ENCODE peak calls at places on chromosomes 2 and 18, in five cellular contexts. One of them, this sample, is unnamed.

GRCh38 chr2:86383844-86384243 is 46.4 kb upstream of the REEP1 start:
- DNase-seq in aorta: no peak
- DNase-seq in tibial nerve: no peak
- DNase-seq in naive thymus-derived CD4-positive, alpha-beta T cell: no peak
- DNase-seq in tibial artery: no peak
- DNase-seq in this sample: no peak

GRCh38 chr2:221088506-221088905 is 483.6 kb downstream of the EPHA4 start:
- DNase-seq in aorta: no peak
- DNase-seq in tibial nerve: no peak
- DNase-seq in naive thymus-derived CD4-positive, alpha-beta T cell: no peak
- DNase-seq in tibial artery: no peak
- DNase-seq in this sample: no peak

GRCh38 chr2:38959938-38960608 is 70.4 kb downstream of the ARHGEF33 start:
- DNase-seq in aorta: peak; percentile 92
- DNase-seq in tibial nerve: peak; percentile 53
- DNase-seq in naive thymus-derived CD4-positive, alpha-beta T cell: peak; percentile 51
- DNase-seq in tibial artery: peak; percentile 81
- DNase-seq in this sample: no peak

GRCh38 chr2:74414913-74415761 is 6.3 kb downstream of the C2orf81 start:
- DNase-seq in aorta: peak; percentile 87
- DNase-seq in tibial nerve: peak; percentile 42
- DNase-seq in naive thymus-derived CD4-positive, alpha-beta T cell: peak; percentile 14
- DNase-seq in tibial artery: peak; percentile 77
- DNase-seq in this sample: no peak

GRCh38 chr2:29920631-29921559 is 491 bp downstream of the ALK start:
- DNase-seq in aorta: peak; percentile 73
- DNase-seq in tibial nerve: no peak
- DNase-seq in naive thymus-derived CD4-positive, alpha-beta T cell: no peak
- DNase-seq in tibial artery: no peak
- DNase-seq in this sample: no peak

GRCh38 chr2:223724831-223725230 is 112.6 kb downstream of the AP1S3 start:
- DNase-seq in aorta: no peak
- DNase-seq in tibial nerve: no peak
- DNase-seq in naive thymus-derived CD4-positive, alpha-beta T cell: no peak
- DNase-seq in tibial artery: no peak
- DNase-seq in this sample: no peak

GRCh38 chr2:21103274-21103891 is 20.4 kb upstream of the TDRD15 start:
- DNase-seq in aorta: no peak
- DNase-seq in tibial nerve: no peak
- DNase-seq in naive thymus-derived CD4-positive, alpha-beta T cell: no peak
- DNase-seq in tibial artery: no peak
- DNase-seq in this sample: no peak

GRCh38 chr2:137929504-137929886 is 34.8 kb upstream of the HNMT start:
- DNase-seq in aorta: no peak
- DNase-seq in tibial nerve: no peak
- DNase-seq in naive thymus-derived CD4-positive, alpha-beta T cell: no peak
- DNase-seq in tibial artery: no peak
- DNase-seq in this sample: no peak

GRCh38 chr2:173126819-173127218 is 51.2 kb downstream of the MAP3K20 start:
- DNase-seq in aorta: no peak
- DNase-seq in tibial nerve: no peak
- DNase-seq in naive thymus-derived CD4-positive, alpha-beta T cell: no peak
- DNase-seq in tibial artery: no peak
- DNase-seq in this sample: no peak

GRCh38 chr2:40281021-40281940 is 170.6 kb downstream of the SLC8A1 start:
- DNase-seq in aorta: no peak
- DNase-seq in tibial nerve: no peak
- DNase-seq in naive thymus-derived CD4-positive, alpha-beta T cell: no peak
- DNase-seq in tibial artery: peak; percentile 71
- DNase-seq in this sample: no peak

GRCh38 chr2:11387100-11387390 is 42.6 kb upstream of the ROCK2 start:
- DNase-seq in aorta: no peak
- DNase-seq in tibial nerve: no peak
- DNase-seq in naive thymus-derived CD4-positive, alpha-beta T cell: no peak
- DNase-seq in tibial artery: no peak
- DNase-seq in this sample: no peak

GRCh38 chr2:14967739-14968138 is 335.2 kb downstream of the LRATD1 start:
- DNase-seq in aorta: no peak
- DNase-seq in tibial nerve: no peak
- DNase-seq in naive thymus-derived CD4-positive, alpha-beta T cell: no peak
- DNase-seq in tibial artery: no peak
- DNase-seq in this sample: peak; percentile 22

GRCh38 chr2:169046440-169047151 is 15.5 kb upstream of the ABCB11 start:
- DNase-seq in aorta: no peak
- DNase-seq in tibial nerve: no peak
- DNase-seq in naive thymus-derived CD4-positive, alpha-beta T cell: no peak
- DNase-seq in tibial artery: no peak
- DNase-seq in this sample: no peak

GRCh38 chr2:39568561-39569006 is 97.1 kb upstream of the TMEM178A start:
- DNase-seq in aorta: no peak
- DNase-seq in tibial nerve: no peak
- DNase-seq in naive thymus-derived CD4-positive, alpha-beta T cell: no peak
- DNase-seq in tibial artery: no peak
- DNase-seq in this sample: no peak

GRCh38 chr2:47147011-47147410 is 8.1 kb downstream of the STPG4 start:
- DNase-seq in aorta: no peak
- DNase-seq in tibial nerve: no peak
- DNase-seq in naive thymus-derived CD4-positive, alpha-beta T cell: no peak
- DNase-seq in tibial artery: no peak
- DNase-seq in this sample: no peak

GRCh38 chr18:78778651-78779050 is 201.0 kb upstream of the SALL3 start:
- DNase-seq in aorta: peak; percentile 33
- DNase-seq in tibial nerve: no peak
- DNase-seq in naive thymus-derived CD4-positive, alpha-beta T cell: no peak
- DNase-seq in tibial artery: no peak
- DNase-seq in this sample: no peak

GRCh38 chr2:160324161-160324768 is 124.2 kb upstream of the ITGB6 start:
- DNase-seq in aorta: peak; percentile 81
- DNase-seq in tibial nerve: peak; percentile 36
- DNase-seq in naive thymus-derived CD4-positive, alpha-beta T cell: peak; percentile 21
- DNase-seq in tibial artery: peak; percentile 70
- DNase-seq in this sample: peak; percentile 55

GRCh38 chr18:657998-658946 is 819 bp downstream of the TYMS start:
- DNase-seq in aorta: peak; percentile 92
- DNase-seq in tibial nerve: peak; percentile 56
- DNase-seq in naive thymus-derived CD4-positive, alpha-beta T cell: no peak
- DNase-seq in tibial artery: peak; percentile 85
- DNase-seq in this sample: peak; percentile 95

GRCh38 chr2:207449673-207450072 is 80.1 kb upstream of the CREB1 start:
- DNase-seq in aorta: no peak
- DNase-seq in tibial nerve: no peak
- DNase-seq in naive thymus-derived CD4-positive, alpha-beta T cell: no peak
- DNase-seq in tibial artery: no peak
- DNase-seq in this sample: no peak

GRCh38 chr2:176592230-176592629 is 323.0 kb downstream of the MTX2 start:
- DNase-seq in aorta: no peak
- DNase-seq in tibial nerve: no peak
- DNase-seq in naive thymus-derived CD4-positive, alpha-beta T cell: no peak
- DNase-seq in tibial artery: no peak
- DNase-seq in this sample: no peak

GRCh38 chr18:74427442-74428112 is 29.5 kb downstream of the DIPK1C start:
- DNase-seq in aorta: no peak
- DNase-seq in tibial nerve: no peak
- DNase-seq in naive thymus-derived CD4-positive, alpha-beta T cell: no peak
- DNase-seq in tibial artery: no peak
- DNase-seq in this sample: no peak

GRCh38 chr18:74420926-74421325 is 36.2 kb downstream of the DIPK1C start:
- DNase-seq in aorta: no peak
- DNase-seq in tibial nerve: no peak
- DNase-seq in naive thymus-derived CD4-positive, alpha-beta T cell: no peak
- DNase-seq in tibial artery: no peak
- DNase-seq in this sample: no peak

GRCh38 chr18:74430231-74430630 is 26.9 kb downstream of the DIPK1C start:
- DNase-seq in aorta: no peak
- DNase-seq in tibial nerve: no peak
- DNase-seq in naive thymus-derived CD4-positive, alpha-beta T cell: no peak
- DNase-seq in tibial artery: no peak
- DNase-seq in this sample: no peak

GRCh38 chr18:74425161-74425560 is 31.9 kb downstream of the DIPK1C start:
- DNase-seq in aorta: no peak
- DNase-seq in tibial nerve: no peak
- DNase-seq in naive thymus-derived CD4-positive, alpha-beta T cell: no peak
- DNase-seq in tibial artery: no peak
- DNase-seq in this sample: no peak

DNA sequence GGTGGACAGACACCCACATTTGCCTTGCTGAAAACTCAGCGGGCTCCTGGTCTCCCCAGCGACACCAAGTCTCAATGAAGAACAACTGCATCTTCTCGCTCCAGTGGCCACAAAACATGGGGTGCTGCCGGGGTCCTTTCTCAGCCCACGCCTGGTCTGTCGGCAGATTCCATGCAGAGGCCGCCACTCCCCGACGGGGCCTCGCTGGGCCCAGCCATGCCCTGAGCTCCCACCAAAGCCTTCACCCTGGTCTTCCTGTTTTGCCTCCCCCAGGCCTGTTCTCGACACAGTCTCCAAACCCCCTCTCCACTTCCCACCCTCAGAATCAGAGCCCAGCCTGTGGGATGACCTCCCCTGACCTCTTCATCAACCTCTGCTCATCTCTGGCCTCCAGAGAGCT is 31.2 kb downstream of the DIPK1C start:
- DNase-seq in aorta: no peak
- DNase-seq in tibial nerve: no peak
- DNase-seq in naive thymus-derived CD4-positive, alpha-beta T cell: no peak
- DNase-seq in tibial artery: no peak
- DNase-seq in this sample: no peak
- H3K27me3 ChIP-seq in aorta: no peaks in the 10 kb centered on the region
- H3K27me3 ChIP-seq in tibial nerve: no peaks in the 10 kb centered on the region
- H3K27me3 ChIP-seq in naive thymus-derived CD4-positive, alpha-beta T cell: no peaks in the 10 kb centered on the region
- H3K27me3 ChIP-seq in tibial artery: no peaks in the 10 kb centered on the region
- H3K27me3 ChIP-seq in this sample: no peaks in the 10 kb centered on the region

DNA sequence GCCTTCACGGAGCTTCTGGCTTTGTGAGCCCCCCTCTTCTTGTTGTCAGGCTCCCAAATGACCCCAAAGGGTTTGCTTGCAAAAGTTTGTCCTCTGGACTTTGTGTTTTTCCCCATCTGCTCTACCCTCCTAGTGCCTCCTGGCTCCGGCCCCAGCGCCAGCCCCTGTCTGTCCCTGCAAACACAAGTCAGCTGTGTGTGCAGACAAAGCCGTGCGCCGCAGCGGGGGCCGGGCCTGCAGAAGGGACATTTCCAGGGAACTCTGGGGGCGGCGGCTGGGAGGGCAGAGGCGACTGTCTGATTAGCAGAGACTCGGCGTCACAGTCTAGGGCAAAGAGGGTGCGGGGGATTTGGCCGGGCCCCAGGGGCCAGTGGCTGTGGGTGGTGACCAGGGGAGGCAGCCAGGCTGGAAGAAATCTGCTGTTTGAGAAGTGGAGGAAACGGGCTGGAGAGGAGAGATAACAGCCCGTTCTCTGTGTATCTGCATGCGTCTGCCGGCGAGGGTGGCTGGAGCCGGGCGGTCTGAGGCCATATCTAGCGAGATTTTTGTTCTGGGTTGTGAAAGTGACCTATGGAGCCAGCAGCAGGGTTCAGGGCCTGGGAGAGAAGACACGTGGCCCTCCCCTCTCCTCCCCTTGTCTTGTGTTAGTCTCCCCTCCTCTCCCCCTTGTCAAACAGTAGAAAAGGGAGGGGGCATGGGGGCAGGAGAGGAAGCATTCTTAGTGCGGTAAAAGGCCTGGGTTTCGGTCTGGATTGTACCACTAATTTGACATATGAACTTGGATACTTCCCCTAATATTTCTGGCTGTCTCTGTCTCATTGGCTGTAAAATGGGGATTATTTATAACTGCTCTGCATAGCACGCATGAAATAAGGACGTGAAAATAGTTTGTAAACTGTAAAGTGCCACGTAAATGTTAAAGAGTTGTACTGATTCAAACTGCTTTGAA is 169.4 kb downstream of the SMAD7 start:
- DNase-seq in aorta: peak; percentile 95
- DNase-seq in tibial nerve: peak; percentile 58
- DNase-seq in naive thymus-derived CD4-positive, alpha-beta T cell: no peak
- DNase-seq in tibial artery: peak; percentile 99
- DNase-seq in this sample: no peak
- H3K4me3 ChIP-seq in aorta: no peak overlapping the region
- H3K4me3 ChIP-seq in tibial nerve: no peak overlapping the region
- H3K4me3 ChIP-seq in naive thymus-derived CD4-positive, alpha-beta T cell: no peak overlapping the region
- H3K4me3 ChIP-seq in tibial artery: peak overlapping the region; percentile 8
- H3K4me3 ChIP-seq in this sample: no peak overlapping the region

GRCh38 chr2:61177727-61178549 is 15.9 kb downstream of the C2orf74 start:
- DNase-seq in aorta: no peak
- DNase-seq in tibial nerve: no peak
- DNase-seq in naive thymus-derived CD4-positive, alpha-beta T cell: peak; percentile 48
- DNase-seq in tibial artery: peak; percentile 77
- DNase-seq in this sample: no peak

GRCh38 chr2:61175036-61175435 is 13.0 kb downstream of the C2orf74 start:
- DNase-seq in aorta: no peak
- DNase-seq in tibial nerve: no peak
- DNase-seq in naive thymus-derived CD4-positive, alpha-beta T cell: no peak
- DNase-seq in tibial artery: no peak
- DNase-seq in this sample: no peak

GRCh38 chr2:61178603-61179545 is 16.9 kb downstream of the C2orf74 start:
- DNase-seq in aorta: no peak
- DNase-seq in tibial nerve: no peak
- DNase-seq in naive thymus-derived CD4-positive, alpha-beta T cell: no peak
- DNase-seq in tibial artery: no peak
- DNase-seq in this sample: no peak

GRCh38 chr2:61179701-61180639 is 18.0 kb downstream of the C2orf74 start:
- DNase-seq in aorta: peak; percentile 88
- DNase-seq in tibial nerve: no peak
- DNase-seq in naive thymus-derived CD4-positive, alpha-beta T cell: no peak
- DNase-seq in tibial artery: peak; percentile 90
- DNase-seq in this sample: peak; percentile 19

GRCh38 chr2:61176755-61177726 is 15.1 kb downstream of the C2orf74 start:
- DNase-seq in aorta: peak; percentile 98
- DNase-seq in tibial nerve: peak; percentile 89
- DNase-seq in naive thymus-derived CD4-positive, alpha-beta T cell: peak; percentile 91
- DNase-seq in tibial artery: peak; percentile 96
- DNase-seq in this sample: peak; percentile 84
- H3K4me1 ChIP-seq in aorta: peaks cover 5% of the 10 kb centered on the region
- H3K4me1 ChIP-seq in tibial nerve: peaks cover 49% of the 10 kb centered on the region
- H3K4me1 ChIP-seq in naive thymus-derived CD4-positive, alpha-beta T cell: peaks cover 27% of the 10 kb centered on the region
- H3K4me1 ChIP-seq in tibial artery: no peaks in the 10 kb centered on the region
- H3K4me1 ChIP-seq in this sample: peaks cover 26% of the 10 kb centered on the region

GRCh38 chr18:71036783-71037182 is 747.9 kb downstream of the SOCS6 start:
- DNase-seq in aorta: no peak
- DNase-seq in tibial nerve: no peak
- DNase-seq in naive thymus-derived CD4-positive, alpha-beta T cell: no peak
- DNase-seq in tibial artery: no peak
- DNase-seq in this sample: no peak

GRCh38 chr18:71045331-71046065 is 756.7 kb downstream of the SOCS6 start:
- DNase-seq in aorta: no peak
- DNase-seq in tibial nerve: no peak
- DNase-seq in naive thymus-derived CD4-positive, alpha-beta T cell: no peak
- DNase-seq in tibial artery: no peak
- DNase-seq in this sample: no peak

GRCh38 chr18:71038196-71038595 is 749.4 kb downstream of the SOCS6 start:
- DNase-seq in aorta: no peak
- DNase-seq in tibial nerve: no peak
- DNase-seq in naive thymus-derived CD4-positive, alpha-beta T cell: no peak
- DNase-seq in tibial artery: no peak
- DNase-seq in this sample: no peak

DNA sequence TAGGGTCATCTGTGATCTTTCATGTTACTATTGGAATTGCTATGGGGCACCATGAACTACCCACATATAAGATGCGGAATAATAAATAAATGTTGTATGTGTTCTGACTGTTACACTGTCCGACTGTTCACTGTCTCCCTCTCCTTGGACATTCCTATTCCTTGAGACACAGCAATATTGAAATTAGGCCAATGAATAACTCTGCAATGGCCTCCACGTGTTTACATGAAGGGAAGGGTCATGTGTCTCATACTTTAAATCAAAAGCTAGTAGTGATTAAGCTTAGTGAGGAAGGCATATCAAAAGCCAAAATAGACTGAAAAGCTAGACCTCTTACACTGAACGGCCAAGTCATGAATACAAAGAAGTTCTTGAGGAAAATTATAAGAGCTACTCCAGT is 751.3 kb downstream of the SOCS6 start:
- DNase-seq in aorta: no peak
- DNase-seq in tibial nerve: no peak
- DNase-seq in naive thymus-derived CD4-positive, alpha-beta T cell: no peak
- DNase-seq in tibial artery: no peak
- DNase-seq in this sample: no peak
- H3K27me3 ChIP-seq in aorta: no peaks in the 10 kb centered on the region
- H3K27me3 ChIP-seq in tibial nerve: no peaks in the 10 kb centered on the region
- H3K27me3 ChIP-seq in naive thymus-derived CD4-positive, alpha-beta T cell: no peaks in the 10 kb centered on the region
- H3K27me3 ChIP-seq in tibial artery: no peaks in the 10 kb centered on the region
- H3K27me3 ChIP-seq in this sample: no peaks in the 10 kb centered on the region